ENCODE peak calls at places on chromosomes 3 and 15, in ten cellular contexts. P is iPS-NIHi11, A is pancreas, G is bronchial epithelial cell, K is right cardiac atrium, I is mesendoderm, W is hepatic stellate cell, C is GM12892, S is A673, Y is T-helper 9 cell. N is an unnamed sample.

GRCh38 chr3:184786271-184787010 is 25.5 kb upstream of the VPS8 start:
- DNase-seq in P (no peak), A (no peak), G (no peak), K (peak), I (no peak), W (peak), C (no peak), S (peak), Y (no peak), N (no peak)

GRCh38 chr3:98541695-98542094 is 9.9 kb downstream of the GPR15 start:
- DNase-seq in P (no peak), A (no peak), G (peak), K (no peak), I (no peak), W (no peak), C (no peak), S (no peak), Y (no peak), N (no peak)

GRCh38 chr3:192825191-192825590 is 92.5 kb downstream of the MB21D2 start:
- DNase-seq in P (no peak), A (no peak), G (no peak), K (no peak), I (no peak), W (no peak), C (no peak), S (no peak), Y (no peak), N (no peak)

GRCh38 chr3:78690806-78691205 is 1077.0 kb downstream of the ROBO1 start:
- DNase-seq in P (no peak), A (no peak), G (no peak), K (no peak), I (no peak), W (peak), C (no peak), S (no peak), Y (no peak), N (no peak)

GRCh38 chr15:67836477-67836876 is 3.4 kb downstream of the RNU6-1 start:
- DNase-seq in P (peak), A (peak), G (peak), K (no peak), I (no peak), W (peak), C (no peak), S (peak), Y (no peak), N (no peak)

GRCh38 chr3:131655076-131655685 is 152.4 kb upstream of the MRPL3 start:
- DNase-seq in P (no peak), A (no peak), G (peak), K (no peak), I (no peak), W (no peak), C (no peak), S (no peak), Y (no peak), N (no peak)

GRCh38 chr3:54366839-54367238 is 244.5 kb downstream of the CACNA2D3 start:
- DNase-seq in P (no peak), A (no peak), G (no peak), K (no peak), I (no peak), W (no peak), C (no peak), S (no peak), Y (no peak), N (no peak)

GRCh38 chr3:160490166-160490565 is 40.6 kb upstream of the TRIM59 start:
- DNase-seq in P (no peak), A (no peak), G (no peak), K (no peak), I (no peak), W (no peak), C (no peak), S (no peak), Y (no peak), N (no peak)

GRCh38 chr3:181839915-181840295 is 128.2 kb downstream of the SOX2 start:
- DNase-seq in P (no peak), A (no peak), G (no peak), K (no peak), I (no peak), W (no peak), C (no peak), S (no peak), Y (no peak), N (no peak)

GRCh38 chr3:58116985-58117384 is 93.8 kb downstream of the DNASE1L3 start:
- DNase-seq in P (no peak), A (no peak), G (no peak), K (no peak), I (no peak), W (no peak), C (no peak), S (no peak), Y (no peak), N (no peak)

GRCh38 chr3:192758654-192759053 is 31.3 kb upstream of the FGF12 start:
- DNase-seq in P (no peak), A (no peak), G (no peak), K (no peak), I (no peak), W (no peak), C (no peak), S (no peak), Y (no peak), N (no peak)

GRCh38 chr3:32843504-32844321 is 25.9 kb downstream of the TRIM71 start:
- DNase-seq in P (peak), A (no peak), G (no peak), K (no peak), I (peak), W (no peak), C (no peak), S (peak), Y (no peak), N (no peak)

GRCh38 chr15:88649286-88649733 is 10.5 kb downstream of the ISG20 start:
- DNase-seq in P (no peak), A (no peak), G (peak), K (peak), I (peak), W (peak), C (no peak), S (peak), Y (peak), N (no peak)

GRCh38 chr3:13927295-13927694 is 47.4 kb upstream of the WNT7A start:
- DNase-seq in P (no peak), A (no peak), G (no peak), K (no peak), I (no peak), W (no peak), C (no peak), S (no peak), Y (no peak), N (no peak)

GRCh38 chr3:20930034-20930433 is 744.0 kb upstream of the SGO1 start:
- DNase-seq in P (peak), A (no peak), G (peak), K (no peak), I (peak), W (peak), C (no peak), S (peak), Y (no peak), N (peak)

GRCh38 chr3:128457918-128458317 is 8.8 kb downstream of the DNAJB8 start:
- DNase-seq in P (no peak), A (no peak), G (no peak), K (no peak), I (no peak), W (no peak), C (no peak), S (no peak), Y (no peak), N (no peak)

GRCh38 chr3:40152482-40153133 is 156.9 kb upstream of the EIF1B start:
- DNase-seq in P (no peak), A (no peak), G (peak), K (no peak), I (peak), W (no peak), C (no peak), S (no peak), Y (no peak), N (no peak)

GRCh38 chr3:146598486-146598885 is 6.7 kb downstream of the PLSCR5 start:
- DNase-seq in P (no peak), A (no peak), G (peak), K (no peak), I (no peak), W (no peak), C (no peak), S (no peak), Y (no peak), N (no peak)

GRCh38 chr3:190378240-190378891 is 9.6 kb upstream of the CLDN16 start:
- DNase-seq in P (no peak), A (no peak), G (peak), K (no peak), I (no peak), W (no peak), C (no peak), S (no peak), Y (no peak), N (no peak)

GRCh38 chr15:23569513-23569912 is 4.0 kb downstream of the MKRN3 start:
- DNase-seq in P (no peak), A (no peak), G (no peak), K (no peak), I (peak), W (no peak), C (no peak), S (no peak), Y (no peak), N (no peak)

GRCh38 chr3:107208100-107208499 is 169.1 kb upstream of the CCDC54 start:
- DNase-seq in P (peak), A (no peak), G (peak), K (peak), I (no peak), W (no peak), C (no peak), S (peak), Y (no peak), N (no peak)

GRCh38 chr3:143413372-143413771 is 293.8 kb downstream of the CHST2 start:
- DNase-seq in P (no peak), A (no peak), G (no peak), K (no peak), I (no peak), W (no peak), C (no peak), S (no peak), Y (no peak), N (no peak)

GRCh38 chr3:133038731-133039398 is 674 bp downstream of the TMEM108 start:
- DNase-seq in P (peak), A (peak), G (no peak), K (peak), I (peak), W (peak), C (no peak), S (no peak), Y (no peak), N (no peak)

GRCh38 chr3:55416381-55416821 is 70.7 kb downstream of the WNT5A start:
- DNase-seq in P (no peak), A (no peak), G (peak), K (no peak), I (no peak), W (peak), C (no peak), S (peak), Y (no peak), N (no peak)

GRCh38 chr15:81865850-81866537 is 179.8 kb downstream of the MEX3B start:
- DNase-seq in P (no peak), A (no peak), G (no peak), K (no peak), I (no peak), W (no peak), C (peak), S (no peak), Y (no peak), N (no peak)

GRCh38 chr3:59480486-59480995 is 430.7 kb upstream of the CFAP20DC start:
- DNase-seq in P (no peak), A (no peak), G (peak), K (no peak), I (no peak), W (peak), C (no peak), S (no peak), Y (no peak), N (no peak)

GRCh38 chr15:100887211-100887913 is 7.7 kb downstream of the ALDH1A3 start:
- DNase-seq in P (no peak), A (no peak), G (no peak), K (no peak), I (no peak), W (no peak), C (no peak), S (no peak), Y (no peak), N (no peak)

GRCh38 chr3:146117406-146118285 is 43.3 kb downstream of the PLOD2 start:
- DNase-seq in P (no peak), A (no peak), G (peak), K (no peak), I (no peak), W (peak), C (no peak), S (no peak), Y (no peak), N (no peak)

GRCh38 chr3:90056633-90057032 is 949.2 kb downstream of the EPHA3 start:
- DNase-seq in P (no peak), A (no peak), G (no peak), K (no peak), I (no peak), W (no peak), C (no peak), S (no peak), Y (no peak), N (no peak)

GRCh38 chr3:186073641-186074040 is 35.2 kb downstream of the ETV5 start:
- DNase-seq in P (no peak), A (no peak), G (no peak), K (no peak), I (no peak), W (no peak), C (no peak), S (no peak), Y (no peak), N (no peak)

GRCh38 chr3:123390865-123391613 is 57.9 kb downstream of the ADCY5 start:
- DNase-seq in P (no peak), A (no peak), G (no peak), K (no peak), I (no peak), W (no peak), C (no peak), S (no peak), Y (no peak), N (no peak)

N was measured in HuH-7.